ENCODE peak calls at places on chromosomes 7 and 10, in ten cellular contexts. J, K, Z, S, V, L, O, I, H and U are unnamed samples. For H3K4me1, the result is how much of the 10 kb centered on the place peaks cover.

GRCh38 chr10:26776258-26776657 is 78.8 kb downstream of the PDSS1 start:
- DNase-seq in J (no peak), K (no peak), Z (no peak), S (no peak), V (no peak), L (no peak), O (no peak), I (no peak), H (no peak), U (no peak)

GRCh38 chr7:49596701-49597491 is 176.5 kb upstream of the VWC2 start:
- DNase-seq in J (no peak), K (no peak), Z (no peak), S (no peak), V (no peak), L (no peak), O (no peak), I (no peak), H (no peak), U (no peak)

GRCh38 chr10:117334921-117335320 is 40.3 kb downstream of the PDZD8 start:
- DNase-seq in J (no peak), K (no peak), Z (no peak), S (no peak), V (no peak), L (no peak), O (no peak), I (no peak), H (no peak), U (no peak)

GRCh38 chr7:18508441-18509427 is 13.2 kb downstream of the HDAC9 start:
- DNase-seq in J (no peak), K (peak), Z (no peak), S (no peak), V (no peak), L (peak), O (no peak), I (no peak), H (no peak), U (no peak)

GRCh38 chr7:131488361-131488760 is 68.1 kb downstream of the PODXL start:
- DNase-seq in J (no peak), K (no peak), Z (no peak), S (no peak), V (no peak), L (no peak), O (no peak), I (no peak), H (no peak), U (no peak)

GRCh38 chr7:104980969-104981670 is 32.9 kb upstream of the KMT2E start:
- DNase-seq in J (no peak), K (no peak), Z (no peak), S (no peak), V (no peak), L (peak), O (no peak), I (no peak), H (no peak), U (no peak)

GRCh38 chr7:68266004-68266579 is 1269.5 kb downstream of the TYW1 start:
- DNase-seq in J (no peak), K (no peak), Z (no peak), S (no peak), V (no peak), L (no peak), O (no peak), I (no peak), H (no peak), U (no peak)

GRCh38 chr7:107179326-107180163 is 10.7 kb downstream of the HBP1 start:
- DNase-seq in J (no peak), K (no peak), Z (no peak), S (no peak), V (no peak), L (peak), O (no peak), I (no peak), H (no peak), U (no peak)

GRCh38 chr10:79144341-79145173 is 75.8 kb downstream of the ZMIZ1 start:
- DNase-seq in J (no peak), K (no peak), Z (no peak), S (peak), V (no peak), L (no peak), O (peak), I (no peak), H (no peak), U (no peak)

GRCh38 chr7:139450851-139451250 is 32.6 kb downstream of the KLRG2 start:
- DNase-seq in J (no peak), K (no peak), Z (no peak), S (no peak), V (no peak), L (no peak), O (no peak), I (no peak), H (no peak), U (no peak)

GRCh38 chr7:50739744-50740455 is 42.8 kb downstream of the GRB10 start:
- DNase-seq in J (no peak), K (no peak), Z (no peak), S (no peak), V (no peak), L (no peak), O (peak), I (no peak), H (no peak), U (peak)

GRCh38 chr10:68284597-68284996 is 47.3 kb upstream of the HNRNPH3 start:
- DNase-seq in J (no peak), K (no peak), Z (no peak), S (no peak), V (no peak), L (no peak), O (no peak), I (no peak), H (no peak), U (no peak)

GRCh38 chr7:116557066-116557585 is 32.3 kb downstream of the CAV1 start:
- DNase-seq in J (no peak), K (no peak), Z (no peak), S (no peak), V (no peak), L (no peak), O (no peak), I (no peak), H (no peak), U (no peak)

GRCh38 chr7:87218941-87219544 is 489 bp downstream of the TMEM243 start:
- DNase-seq in J (peak), K (peak), Z (peak), S (peak), V (peak), L (peak), O (peak), I (peak), H (peak), U (peak)

GRCh38 chr10:77800738-77801266 is 125.8 kb downstream of the DLG5 start:
- DNase-seq in J (no peak), K (no peak), Z (no peak), S (no peak), V (no peak), L (no peak), O (peak), I (no peak), H (no peak), U (no peak)

GRCh38 chr7:151844080-151844827 is 32.7 kb downstream of the PRKAG2 start:
- DNase-seq in J (no peak), K (no peak), Z (no peak), S (no peak), V (no peak), L (peak), O (no peak), I (no peak), H (no peak), U (no peak)

GRCh38 chr7:44977304-44977858 is 1.4 kb downstream of the MYO1G start:
- DNase-seq in J (no peak), K (no peak), Z (no peak), S (no peak), V (no peak), L (no peak), O (peak), I (no peak), H (no peak), U (no peak)

GRCh38 chr10:68208424-68209042 is 23.4 kb downstream of the ATOH7 start:
- DNase-seq in J (no peak), K (no peak), Z (peak), S (peak), V (no peak), L (peak), O (no peak), I (no peak), H (peak), U (peak)

GRCh38 chr7:12490105-12490688 is 80.3 kb upstream of the SCIN start:
- DNase-seq in J (no peak), K (no peak), Z (no peak), S (no peak), V (no peak), L (peak), O (no peak), I (no peak), H (no peak), U (no peak)

GRCh38 chr10:80462986-80463741 is 9.1 kb downstream of the TSPAN14 start:
- DNase-seq in J (no peak), K (no peak), Z (no peak), S (no peak), V (no peak), L (no peak), O (no peak), I (no peak), H (no peak), U (peak)

GRCh38 chr10:58275908-58276307 is 6.9 kb downstream of the CISD1 start:
- DNase-seq in J (no peak), K (no peak), Z (no peak), S (no peak), V (no peak), L (no peak), O (no peak), I (no peak), H (no peak), U (no peak)

GRCh38 chr10:111077715-111078504 is 1.1 kb downstream of the ADRA2A start:
- DNase-seq in J (no peak), K (no peak), Z (peak), S (no peak), V (no peak), L (no peak), O (no peak), I (peak), H (no peak), U (no peak)

GRCh38 chr7:30437823-30438574 is 40.6 kb downstream of the NOD1 start:
- DNase-seq in J (no peak), K (no peak), Z (peak), S (no peak), V (no peak), L (no peak), O (no peak), I (no peak), H (no peak), U (no peak)

GRCh38 chr7:98702021-98702420 is 84.9 kb downstream of the NPTX2 start:
- DNase-seq in J (no peak), K (no peak), Z (no peak), S (no peak), V (no peak), L (no peak), O (no peak), I (no peak), H (no peak), U (no peak)

GRCh38 chr7:23315366-23315765 is 16.2 kb downstream of the MALSU1 start:
- DNase-seq in J (no peak), K (no peak), Z (no peak), S (no peak), V (no peak), L (no peak), O (no peak), I (no peak), H (no peak), U (no peak)

GRCh38 chr7:2700141-2700850 is 12.3 kb downstream of the AMZ1 start:
- DNase-seq in J (no peak), K (no peak), Z (no peak), S (no peak), V (no peak), L (no peak), O (no peak), I (no peak), H (no peak), U (no peak)

GRCh38 chr7:32879460-32879859 is 12.1 kb downstream of the KBTBD2 start:
- DNase-seq in J (no peak), K (no peak), Z (no peak), S (no peak), V (no peak), L (peak), O (no peak), I (no peak), H (no peak), U (no peak)

GRCh38 chr7:8638076-8638475 is 204.7 kb downstream of the NXPH1 start:
- DNase-seq in J (no peak), K (no peak), Z (no peak), S (no peak), V (no peak), L (no peak), O (no peak), I (peak), H (peak), U (no peak)

GRCh38 chr7:1055084-1055450 is 10.7 kb downstream of the GPR146 start:
- DNase-seq in J (peak), K (peak), Z (no peak), S (peak), V (no peak), L (no peak), O (peak), I (peak), H (peak), U (peak)

GRCh38 chr10:126147866-126148578 is 240.3 kb downstream of the ADAM12 start:
- DNase-seq in J (no peak), K (no peak), Z (no peak), S (no peak), V (no peak), L (no peak), O (no peak), I (no peak), H (no peak), U (no peak)

GRCh38 chr7:23394828-23395227 is 75.5 kb downstream of the IGF2BP3 start:
- DNase-seq in J (no peak), K (no peak), Z (no peak), S (no peak), V (no peak), L (no peak), O (no peak), I (no peak), H (no peak), U (no peak)

GRCh38 chr10:71475243-71475871 is 78.6 kb downstream of the CDH23 start:
- DNase-seq in J (peak), K (no peak), Z (peak), S (no peak), V (no peak), L (no peak), O (peak), I (peak), H (no peak), U (no peak)

GRCh38 chr7:124208173-124208572 is 175.3 kb upstream of the TMEM229A start:
- DNase-seq in J (no peak), K (no peak), Z (no peak), S (no peak), V (no peak), L (no peak), O (no peak), I (no peak), H (no peak), U (no peak)

GRCh38 chr10:11547111-11547625 is 64.3 kb downstream of the USP6NL start:
- DNase-seq in J (no peak), K (no peak), Z (no peak), S (no peak), V (no peak), L (no peak), O (no peak), I (no peak), H (no peak), U (no peak)

GRCh38 chr10:97338041-97338440 is 3.5 kb upstream of the FRAT2 start:
- DNase-seq in J (no peak), K (no peak), Z (no peak), S (no peak), V (peak), L (no peak), O (no peak), I (no peak), H (no peak), U (no peak)

GRCh38 chr7:47783456-47784240 is 164.6 kb downstream of the PKD1L1 start:
- DNase-seq in J (peak), K (peak), Z (no peak), S (no peak), V (peak), L (peak), O (no peak), I (no peak), H (no peak), U (no peak)

GRCh38 chr7:100057006-100057405 is 7.4 kb downstream of the ZSCAN21 start:
- DNase-seq in J (no peak), K (no peak), Z (no peak), S (no peak), V (no peak), L (no peak), O (no peak), I (no peak), H (no peak), U (no peak)

DNA sequence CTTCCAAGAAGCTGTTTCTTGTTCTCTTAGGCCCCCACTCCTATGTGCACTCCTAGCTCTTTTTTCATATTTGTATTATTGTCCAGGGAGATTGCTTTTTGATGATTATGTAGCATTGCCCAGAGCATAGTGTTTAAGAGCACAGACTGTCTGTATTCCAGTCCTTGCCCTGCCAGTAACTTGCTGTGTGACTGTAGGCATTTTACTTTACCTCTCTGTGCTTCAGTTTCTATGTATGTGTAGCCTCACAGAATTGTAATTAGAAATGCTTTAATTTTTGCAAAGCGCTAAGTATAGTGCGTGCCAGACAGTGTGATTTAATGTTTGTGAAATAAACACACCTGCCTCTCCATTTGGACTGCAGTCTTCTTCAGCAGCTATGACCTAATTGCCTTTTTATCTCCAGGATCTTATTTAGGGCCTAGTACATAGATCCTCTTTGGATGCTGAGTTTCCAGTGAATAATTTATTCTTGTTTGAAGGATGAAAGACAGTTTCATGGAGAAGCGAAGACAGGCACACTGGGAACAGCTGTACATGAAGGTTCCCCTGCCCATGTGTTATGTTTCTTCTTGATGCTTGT is 1.4 kb downstream of the SEC23IP start:
- DNase-seq in J (no peak), K (no peak), Z (no peak), S (no peak), V (no peak), L (no peak), O (no peak), I (no peak), H (no peak), U (no peak)
- H3K4me1 ChIP-seq in J (under half), K (under half), Z (half or more), S (under half), V (under half), L (under half), O (under half), I (under half), H (under half), U (under half)

DNA sequence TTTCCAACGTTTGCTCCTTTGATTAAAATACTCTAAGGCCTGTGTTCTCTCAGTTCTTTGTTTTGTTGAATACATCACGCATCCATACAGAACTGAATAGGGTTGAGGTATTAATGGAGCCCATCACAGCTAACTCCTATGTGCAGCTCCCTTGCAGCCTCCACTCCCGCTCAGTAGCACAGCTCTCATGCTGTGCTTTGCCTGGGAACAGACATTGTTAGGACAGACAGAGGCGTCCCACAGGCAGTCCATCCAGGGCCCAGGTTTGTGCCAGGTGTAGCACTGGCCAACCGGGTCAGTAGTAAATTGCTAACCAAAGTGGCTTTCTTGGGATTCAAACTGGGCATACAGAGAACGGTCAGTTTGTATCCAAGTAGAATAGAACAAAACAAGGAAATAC is 644.7 kb upstream of the NRP1 start:
- DNase-seq in J (no peak), K (no peak), Z (no peak), S (no peak), V (no peak), L (no peak), O (no peak), I (no peak), H (no peak), U (no peak)
- TF ChIP-seq POLR2A in J (no peak), K (no peak), Z (no peak), S (no peak), V (no peak), L (no peak), O (no peak), I (no peak), H (no peak), U (no peak)

GRCh38 chr10:95794195-95794594 is 38.2 kb downstream of the ENTPD1 start:
- DNase-seq in J (no peak), K (no peak), Z (no peak), S (no peak), V (no peak), L (no peak), O (peak), I (no peak), H (no peak), U (no peak)
- H3K4me1 ChIP-seq in J (under half), K (under half), Z (under half), S (under half), V (under half), L (under half), O (under half), I (under half), H (under half), U (under half)

GRCh38 chr7:128106840-128107239 is 75.6 kb upstream of the LRRC4 start:
- DNase-seq in J (no peak), K (no peak), Z (no peak), S (no peak), V (no peak), L (no peak), O (peak), I (no peak), H (no peak), U (no peak)
- TF ChIP-seq POLR2A in J (no peak), K (no peak), Z (no peak), S (no peak), V (no peak), L (no peak), O (no peak), I (no peak), H (no peak), U (no peak)

GRCh38 chr10:62992145-62992721 is 140.9 kb upstream of the NRBF2 start:
- DNase-seq in J (no peak), K (no peak), Z (no peak), S (no peak), V (peak), L (no peak), O (no peak), I (no peak), H (no peak), U (no peak)
- H3K4me1 ChIP-seq in J (under half), K (under half), Z (under half), S (under half), V (under half), L (under half), O (under half), I (under half), H (under half), U (under half)

DNA sequence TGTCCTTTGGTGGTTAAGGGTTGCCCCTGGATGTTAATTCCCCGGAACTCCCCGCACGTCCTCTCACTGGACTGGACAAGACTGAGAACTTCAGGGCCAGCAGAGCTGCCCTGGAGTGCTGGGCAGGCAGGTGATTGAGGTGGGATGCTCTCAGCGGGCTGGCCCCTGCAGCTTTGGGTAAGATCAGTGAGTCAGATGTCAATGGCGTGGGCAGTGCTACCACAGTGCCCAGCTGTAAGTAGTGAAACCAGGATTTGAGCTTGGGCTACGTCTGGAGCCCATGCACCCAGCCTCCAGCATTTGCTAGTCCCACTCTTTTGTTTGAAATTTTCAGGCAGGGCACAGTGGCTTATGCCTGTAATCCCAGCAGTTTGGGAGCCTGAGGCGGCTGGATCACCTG is 6.7 kb upstream of the SEPHS1 start:
- DNase-seq in J (no peak), K (no peak), Z (no peak), S (no peak), V (no peak), L (no peak), O (no peak), I (no peak), H (no peak), U (no peak)
- TF ChIP-seq POLR2A in J (no peak), K (no peak), Z (no peak), S (no peak), V (no peak), L (no peak), O (no peak), I (no peak), H (no peak), U (no peak)